ENCODE peak calls at places on chromosomes 1 and 21, in four cellular contexts. X is Peyer's patch; Q is psoas muscle; C is CD4-positive, alpha-beta T cell. U is an unnamed sample.

GRCh38 chr1:61950418-61950817 is 208.1 kb downstream of the PATJ start:
- DNase-seq in Q (no peak), X (no peak), C (no peak), U (no peak)

GRCh38 chr21:42298237-42298636 is 17.0 kb downstream of the TFF3 start:
- DNase-seq in X (no peak), C (no peak), Q (no peak), U (no peak)

GRCh38 chr1:2534775-2535387 is 4.8 kb upstream of the HES5 start:
- DNase-seq in Q (no peak), C (no peak), X (peak; percentile 69), U (peak; percentile 15)

GRCh38 chr1:198846506-198847010 is 207.7 kb downstream of the PTPRC start:
- DNase-seq in Q (no peak), X (no peak), C (no peak), U (no peak)

GRCh38 chr1:42935313-42935624 is 23.4 kb downstream of the SLC2A1 start:
- DNase-seq in X (peak; percentile 45), C (no peak), Q (no peak), U (peak; percentile 50)

GRCh38 chr1:101199637-101199982 is 37.2 kb upstream of the S1PR1 start:
- DNase-seq in C (no peak), X (no peak), Q (no peak), U (no peak)

GRCh38 chr1:232669981-232670763 is 40.2 kb upstream of the SIPA1L2 start:
- DNase-seq in X (no peak), Q (no peak), C (no peak), U (no peak)

GRCh38 chr1:51631747-51632146 is 14.9 kb downstream of the OSBPL9 start:
- DNase-seq in X (no peak), Q (no peak), C (no peak), U (no peak)

GRCh38 chr1:98388431-98388830 is 273.1 kb upstream of the SNX7 start:
- DNase-seq in X (no peak), Q (no peak), C (no peak), U (no peak)

GRCh38 chr1:21938791-21939538 is 1.9 kb upstream of the HSPG2 start:
- DNase-seq in Q (no peak), C (no peak), X (no peak), U (no peak)

GRCh38 chr21:38753114-38754100 is 52.3 kb upstream of the ETS2 start:
- DNase-seq in Q (no peak), C (no peak), X (no peak), U (no peak)

GRCh38 chr1:236942431-236942830 is 61.8 kb downstream of the MT1HL1 start:
- DNase-seq in Q (no peak), C (no peak), X (no peak), U (no peak)

GRCh38 chr1:103275725-103276124 is 167.4 kb upstream of the COL11A1 start:
- DNase-seq in X (no peak), Q (no peak), C (no peak), U (no peak)

GRCh38 chr1:184563308-184563707 is 176.5 kb downstream of the C1orf21 start:
- DNase-seq in X (no peak), Q (no peak), C (no peak), U (no peak)

GRCh38 chr1:63463248-63463647 is 59.8 kb downstream of the ITGB3BP start:
- DNase-seq in C (no peak), Q (no peak), X (no peak), U (no peak)

GRCh38 chr1:63461661-63462230 is 61.3 kb downstream of the ITGB3BP start:
- DNase-seq in Q (no peak), C (no peak), X (no peak), U (no peak)

GRCh38 chr1:63466759-63467158 is 56.3 kb downstream of the ITGB3BP start:
- DNase-seq in C (no peak), Q (no peak), X (no peak), U (no peak)
- TF ChIP-seq CTCF in C (no peak), Q (no peak), X (peak; percentile 6), U (no peak)

DNA sequence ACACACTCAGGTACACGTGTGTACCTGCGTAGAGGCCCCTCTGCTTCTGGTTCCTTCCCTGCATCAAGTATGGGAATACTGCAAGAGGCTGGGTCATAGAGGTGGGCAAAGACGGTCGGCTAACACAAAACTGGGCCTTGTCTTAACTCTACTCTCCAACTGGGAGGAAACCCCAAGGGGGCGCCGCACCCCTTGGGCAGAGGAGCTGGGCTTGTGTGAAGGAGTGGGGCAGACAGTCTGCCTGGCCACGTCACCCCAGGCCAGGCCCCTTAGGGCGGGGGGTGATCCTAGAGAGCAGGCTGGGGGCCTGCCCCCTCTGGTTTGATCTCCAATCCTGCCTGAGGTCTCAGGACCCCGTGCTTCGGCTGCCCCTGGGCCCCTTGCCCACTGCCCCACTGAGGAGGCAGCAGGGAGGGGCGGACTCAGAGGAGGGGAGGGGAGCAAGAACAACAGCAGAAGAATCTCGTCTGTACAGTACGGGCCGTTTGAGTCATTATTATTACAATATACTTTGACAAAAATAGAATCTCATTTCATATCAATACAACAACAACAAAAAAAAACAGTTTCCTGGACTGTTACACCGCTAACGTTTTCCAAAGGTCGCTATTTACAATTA is 34.7 kb downstream of the MEF2D start:
- DNase-seq in X (no peak), C (no peak), Q (no peak), U (peak; percentile 39)
- TF ChIP-seq CTCF in X (no peak), C (no peak), Q (no peak), U (peak; percentile 69)

DNA sequence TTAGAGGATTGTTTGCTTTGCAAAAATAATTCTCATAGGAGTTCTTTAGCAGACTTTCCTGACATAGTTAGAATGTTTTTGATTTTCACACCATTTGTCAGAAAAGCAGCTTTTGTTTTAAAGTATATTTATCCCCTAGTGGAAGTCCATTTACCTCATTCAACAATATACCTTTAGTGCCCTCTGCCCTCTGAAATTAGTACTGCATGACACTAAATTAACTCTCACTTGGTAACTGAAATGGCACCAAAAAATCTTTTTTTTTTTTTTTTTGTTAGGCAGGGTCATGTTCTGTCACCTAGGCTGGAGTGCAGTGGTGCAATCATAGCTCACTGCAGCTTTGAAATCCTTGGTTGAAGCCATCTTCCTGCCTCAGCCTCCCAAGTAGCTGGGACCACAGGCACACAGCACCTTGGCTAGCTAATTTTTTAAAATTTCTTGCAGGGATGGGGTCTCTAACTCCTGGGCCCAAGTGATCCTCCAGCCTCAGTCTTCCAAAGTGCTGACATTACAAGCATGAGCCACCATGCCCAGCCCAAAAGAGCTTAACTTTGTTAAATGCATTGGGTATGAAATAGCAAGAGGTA is 13.6 kb downstream of the LRRC42 start:
- DNase-seq in X (no peak), C (no peak), Q (no peak), U (peak; percentile 55)
- TF ChIP-seq CTCF in X (peak; percentile 76), C (peak; percentile 72), Q (peak; percentile 46), U (peak; percentile 90)

GRCh38 chr1:214067853-214068703 is 80.3 kb downstream of the PROX1 start:
- DNase-seq in X (no peak), C (no peak), Q (no peak), U (no peak)

GRCh38 chr1:214071469-214071868 is 83.7 kb downstream of the PROX1 start:
- DNase-seq in C (no peak), X (no peak), Q (no peak), U (no peak)

GRCh38 chr1:214068979-214069378 is 81.2 kb downstream of the PROX1 start:
- DNase-seq in C (no peak), X (no peak), Q (no peak), U (no peak)

DNA sequence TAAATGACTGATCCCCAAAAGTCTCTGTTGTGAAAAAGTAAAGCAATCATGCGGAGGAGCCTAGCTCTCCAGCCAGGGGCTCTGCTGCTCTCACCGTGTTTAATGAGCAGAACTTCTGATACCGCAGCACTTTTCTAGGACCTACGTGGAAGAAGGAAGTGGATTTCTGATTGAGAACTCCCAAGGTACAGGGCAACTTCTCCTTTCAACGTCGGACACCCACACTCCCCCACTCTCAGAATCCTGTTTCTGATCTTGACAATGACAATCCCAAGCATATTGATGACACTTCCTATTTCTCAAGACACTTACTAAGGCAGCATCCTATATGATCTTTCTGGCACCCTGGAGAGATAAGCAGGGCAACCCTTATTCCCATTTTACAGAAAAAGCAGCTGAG is 78.4 kb downstream of the PROX1 start:
- DNase-seq in X (no peak), C (no peak), Q (no peak), U (no peak)
- TF ChIP-seq CTCF in X (no peak), C (no peak), Q (no peak), U (no peak)

DNA sequence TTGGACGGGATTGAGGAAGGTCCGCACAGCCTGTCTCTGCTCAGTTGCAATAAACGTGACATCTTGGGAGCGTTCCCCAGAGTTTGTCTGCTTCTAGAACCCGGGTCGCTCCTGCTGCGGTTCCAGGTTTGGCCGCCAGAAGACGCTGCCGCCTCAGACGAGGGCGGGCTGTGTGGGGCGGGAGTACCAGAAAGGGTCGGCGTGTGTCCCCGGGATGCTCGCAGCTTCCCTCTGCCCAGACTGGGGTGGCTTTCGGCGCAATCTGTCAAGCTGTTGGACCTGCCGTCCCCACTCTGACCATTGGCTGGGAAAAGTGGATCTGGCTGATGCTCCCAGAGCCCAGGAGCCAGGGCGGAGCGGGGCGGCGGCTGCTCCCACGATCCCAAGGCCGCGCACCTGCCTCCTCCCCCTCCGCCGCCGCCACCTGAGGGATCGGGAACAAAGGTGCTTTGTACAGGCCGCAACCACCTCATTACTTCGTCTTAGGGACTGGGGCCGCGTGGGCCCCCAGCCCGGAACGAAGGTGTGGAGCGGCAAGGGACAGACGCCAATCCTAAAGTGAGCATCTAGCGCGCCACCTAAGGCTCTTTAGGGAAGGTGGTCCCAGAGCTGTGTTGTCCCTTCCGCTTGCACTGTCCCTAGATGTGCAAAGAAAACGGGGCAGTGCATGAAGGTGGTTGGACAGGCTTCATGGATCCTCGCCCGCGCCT is 683 bp upstream of the EFNA4 start:
- DNase-seq in X (peak; percentile 88), C (peak; percentile 72), Q (peak; percentile 59), U (peak; percentile 84)
- TF ChIP-seq CTCF in X (peak; percentile 86), C (peak; percentile 81), Q (peak; percentile 55), U (peak; percentile 82)

GRCh38 chr1:64162804-64163203 is 40.6 kb upstream of the UBE2U start:
- DNase-seq in C (no peak), X (no peak), Q (no peak), U (no peak)

GRCh38 chr1:64162151-64162550 is 41.3 kb upstream of the UBE2U start:
- DNase-seq in X (no peak), Q (no peak), C (no peak), U (no peak)

GRCh38 chr1:64161347-64162080 is 41.9 kb upstream of the UBE2U start:
- DNase-seq in C (no peak), X (no peak), Q (no peak), U (no peak)

GRCh38 chr1:64167176-64167575 is 36.2 kb upstream of the UBE2U start:
- DNase-seq in C (no peak), X (no peak), Q (no peak), U (no peak)

DNA sequence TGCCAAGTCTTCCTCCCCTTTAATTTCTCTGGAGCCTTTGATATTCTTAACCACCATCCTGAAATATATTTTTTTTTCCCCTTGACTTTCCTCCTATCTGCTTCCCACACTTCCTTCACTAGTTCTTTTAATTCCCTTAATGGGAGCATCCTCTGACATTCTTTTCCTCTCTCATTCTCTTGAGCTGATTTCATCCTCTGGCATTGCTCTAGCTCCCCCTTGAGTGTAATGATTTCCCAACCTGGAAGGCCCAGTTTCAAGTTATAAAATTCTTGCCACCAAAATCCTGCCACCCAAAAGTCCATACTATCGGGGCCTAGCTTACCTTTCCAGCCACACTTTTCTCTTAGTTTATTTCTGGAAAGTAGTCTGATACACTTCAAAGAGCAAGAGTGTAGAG is 39.5 kb upstream of the UBE2U start:
- DNase-seq in C (no peak), X (no peak), Q (no peak), U (no peak)
- TF ChIP-seq CTCF in C (no peak), X (peak; percentile 8), Q (no peak), U (peak; percentile 43)

GRCh38 chr1:23100074-23100748 is 68.4 kb downstream of the LUZP1 start:
- DNase-seq in X (no peak), C (peak; percentile 27), Q (no peak), U (no peak)
- TF ChIP-seq CTCF in X (no peak), C (no peak), Q (no peak), U (no peak)

GRCh38 chr1:223557125-223557465 is 108.4 kb downstream of the CAPN8 start:
- DNase-seq in X (no peak), Q (no peak), C (no peak), U (no peak)
- TF ChIP-seq CTCF in X (no peak), Q (no peak), C (no peak), U (peak; percentile 28)